ENCODE peak calls at places on chromosome 9, in ten cellular contexts. N, K, Z, U, P, Q, V, G, T and J are unnamed samples.
A peak's percentile ranks its signal among the peaks of the same experiment; 100 is the strongest.

GRCh38 chr9:6216951-6217350 is 1.3 kb downstream of the IL33 start:
- DNase-seq in N (no peak), K (no peak), Z (no peak), U (no peak), P (no peak), Q (no peak), V (no peak), G (no peak), T (no peak), J (no peak)

GRCh38 chr9:14769235-14769580 is 46.7 kb upstream of the CER1 start:
- DNase-seq in N (no peak), K (peak; percentile 18), Z (no peak), U (no peak), P (peak; percentile 5), Q (peak; percentile 23), V (peak; percentile 37), G (no peak), T (no peak), J (no peak)

GRCh38 chr9:108383801-108384200 is 472.0 kb downstream of the ACTL7B start:
- DNase-seq in N (no peak), K (no peak), Z (no peak), U (no peak), P (peak; percentile 47), Q (no peak), V (no peak), G (no peak), T (no peak), J (no peak)

GRCh38 chr9:35114113-35114847 is 1.4 kb downstream of the ATOSB start:
- DNase-seq in N (peak; percentile 81), K (peak; percentile 96), Z (peak; percentile 87), U (peak; percentile 91), P (peak; percentile 94), Q (peak; percentile 86), V (peak; percentile 97), G (peak; percentile 59), T (no peak), J (no peak)

GRCh38 chr9:130311774-130312140 is 46.2 kb downstream of the HMCN2 start:
- DNase-seq in N (no peak), K (no peak), Z (no peak), U (no peak), P (no peak), Q (peak; percentile 43), V (no peak), G (no peak), T (no peak), J (no peak)

GRCh38 chr9:82598254-82599039 is 464.5 kb downstream of the RASEF start:
- DNase-seq in N (no peak), K (no peak), Z (no peak), U (no peak), P (peak; percentile 12), Q (no peak), V (no peak), G (no peak), T (no peak), J (no peak)

GRCh38 chr9:70506159-70506558 is 91.7 kb upstream of the KLF9 start:
- DNase-seq in N (no peak), K (no peak), Z (no peak), U (no peak), P (no peak), Q (no peak), V (no peak), G (no peak), T (no peak), J (no peak)

GRCh38 chr9:12503606-12504122 is 189.5 kb upstream of the TYRP1 start:
- DNase-seq in N (no peak), K (no peak), Z (no peak), U (no peak), P (no peak), Q (no peak), V (no peak), G (no peak), T (no peak), J (no peak)

GRCh38 chr9:134175808-134176598 is 11.6 kb upstream of the RNU6ATAC start:
- DNase-seq in N (no peak), K (no peak), Z (peak; percentile 62), U (no peak), P (no peak), Q (peak; percentile 80), V (no peak), G (no peak), T (no peak), J (no peak)

GRCh38 chr9:127075592-127076380 is 46.6 kb downstream of the ANGPTL2 start:
- DNase-seq in N (no peak), K (no peak), Z (no peak), U (peak; percentile 12), P (peak; percentile 18), Q (no peak), V (no peak), G (no peak), T (no peak), J (no peak)

GRCh38 chr9:133726401-133727276 is 11.5 kb downstream of the SARDH start:
- DNase-seq in N (peak; percentile 60), K (peak; percentile 78), Z (peak; percentile 39), U (peak; percentile 71), P (peak; percentile 50), Q (peak; percentile 90), V (peak; percentile 33), G (peak; percentile 64), T (no peak), J (peak; percentile 46)

GRCh38 chr9:135678236-135679017 is 15.3 kb downstream of the LCN9 start:
- DNase-seq in N (no peak), K (no peak), Z (no peak), U (no peak), P (no peak), Q (no peak), V (no peak), G (no peak), T (no peak), J (no peak)

GRCh38 chr9:32483343-32483742 is 42.7 kb downstream of the RIGI start:
- DNase-seq in N (no peak), K (no peak), Z (no peak), U (no peak), P (no peak), Q (no peak), V (no peak), G (no peak), T (no peak), J (no peak)

GRCh38 chr9:110207071-110207923 is 662 bp downstream of the C9orf152 start:
- DNase-seq in N (no peak), K (no peak), Z (peak; percentile 91), U (no peak), P (no peak), Q (peak; percentile 57), V (no peak), G (no peak), T (no peak), J (no peak)

GRCh38 chr9:130029591-130029990 is 13.4 kb downstream of the FNBP1 start:
- DNase-seq in N (peak; percentile 18), K (no peak), Z (no peak), U (no peak), P (no peak), Q (no peak), V (no peak), G (no peak), T (no peak), J (no peak)

GRCh38 chr9:138097501-138097991 is 220.0 kb downstream of the CACNA1B start:
- DNase-seq in N (no peak), K (no peak), Z (peak; percentile 51), U (no peak), P (no peak), Q (peak; percentile 18), V (no peak), G (no peak), T (no peak), J (no peak)

GRCh38 chr9:135007601-135008000 is 79.9 kb upstream of the OLFM1 start:
- DNase-seq in N (no peak), K (no peak), Z (peak; percentile 53), U (no peak), P (no peak), Q (no peak), V (no peak), G (no peak), T (no peak), J (no peak)

GRCh38 chr9:129783516-129784361 is 19.2 kb upstream of the TOR1B start:
- DNase-seq in N (peak; percentile 78), K (peak; percentile 54), Z (peak; percentile 67), U (peak; percentile 91), P (peak; percentile 75), Q (peak; percentile 90), V (peak; percentile 74), G (peak; percentile 71), T (peak; percentile 16), J (peak; percentile 73)

GRCh38 chr9:127785023-127785932 is 556 bp upstream of the CDK9 start:
- DNase-seq in N (peak; percentile 92), K (peak; percentile 71), Z (peak; percentile 95), U (peak; percentile 92), P (peak; percentile 64), Q (peak; percentile 99), V (peak; percentile 84), G (peak; percentile 87), T (peak; percentile 74), J (peak; percentile 81)

GRCh38 chr9:120175031-120175430 is 404.9 kb downstream of the CDK5RAP2 start:
- DNase-seq in N (no peak), K (no peak), Z (no peak), U (no peak), P (no peak), Q (no peak), V (no peak), G (no peak), T (no peak), J (no peak)

GRCh38 chr9:125137200-125137599 is 6.1 kb downstream of the SCAI start:
- DNase-seq in N (no peak), K (no peak), Z (no peak), U (peak; percentile 31), P (peak; percentile 96), Q (no peak), V (peak; percentile 79), G (no peak), T (no peak), J (no peak)

GRCh38 chr9:134830926-134831720 is 49.5 kb upstream of the FCN2 start:
- DNase-seq in N (no peak), K (no peak), Z (no peak), U (no peak), P (no peak), Q (no peak), V (no peak), G (no peak), T (no peak), J (no peak)

GRCh38 chr9:18478517-18479361 is 4.8 kb downstream of the ADAMTSL1 start:
- DNase-seq in N (no peak), K (peak; percentile 84), Z (no peak), U (peak; percentile 68), P (peak; percentile 70), Q (no peak), V (peak; percentile 78), G (no peak), T (no peak), J (no peak)

GRCh38 chr9:33029106-33029788 is 4.2 kb downstream of the DNAJA1 start:
- DNase-seq in N (no peak), K (no peak), Z (no peak), U (no peak), P (peak; percentile 75), Q (no peak), V (no peak), G (no peak), T (no peak), J (no peak)